ENCODE peak calls at places on chromosomes 1 and 21, in nine cellular contexts. One of them, this sample, is unnamed.

GRCh38 chr1:233393084-233393840 is 65.7 kb downstream of the MAP3K21 start:
- DNase-seq in foreskin fibroblast: no peak
- DNase-seq in AG08395: no peak
- DNase-seq in kidney epithelial cell: no peak
- DNase-seq in HuH-7: no peak
- DNase-seq in cardiac fibroblast: no peak
- DNase-seq in ascending aorta: no peak
- DNase-seq in T follicular helper cell: no peak
- DNase-seq in KBM-7: no peak
- DNase-seq in this sample: no peak

GRCh38 chr1:201291917-201292316 is 8.6 kb downstream of the PKP1 start:
- DNase-seq in ascending aorta: no peak
- DNase-seq in AG08395: no peak
- DNase-seq in T follicular helper cell: no peak
- DNase-seq in kidney epithelial cell: no peak
- DNase-seq in foreskin fibroblast: no peak
- DNase-seq in cardiac fibroblast: no peak
- DNase-seq in HuH-7: no peak
- DNase-seq in KBM-7: no peak
- DNase-seq in this sample: no peak

GRCh38 chr1:165560834-165561233 is 17.0 kb downstream of the LRRC52 start:
- DNase-seq in KBM-7: no peak
- DNase-seq in kidney epithelial cell: no peak
- DNase-seq in HuH-7: no peak
- DNase-seq in T follicular helper cell: no peak
- DNase-seq in cardiac fibroblast: no peak
- DNase-seq in ascending aorta: no peak
- DNase-seq in foreskin fibroblast: no peak
- DNase-seq in AG08395: no peak
- DNase-seq in this sample: peak; percentile 18

GRCh38 chr1:191438979-191439378 is 719.3 kb upstream of the RGS18 start:
- DNase-seq in KBM-7: no peak
- DNase-seq in T follicular helper cell: no peak
- DNase-seq in ascending aorta: no peak
- DNase-seq in kidney epithelial cell: no peak
- DNase-seq in AG08395: no peak
- DNase-seq in foreskin fibroblast: no peak
- DNase-seq in HuH-7: no peak
- DNase-seq in cardiac fibroblast: no peak
- DNase-seq in this sample: no peak

GRCh38 chr1:201020647-201021332 is 2.7 kb downstream of the KIF21B start:
- DNase-seq in AG08395: no peak
- DNase-seq in cardiac fibroblast: no peak
- DNase-seq in KBM-7: peak; percentile 44
- DNase-seq in foreskin fibroblast: no peak
- DNase-seq in kidney epithelial cell: no peak
- DNase-seq in ascending aorta: no peak
- DNase-seq in T follicular helper cell: no peak
- DNase-seq in HuH-7: peak; percentile 77
- DNase-seq in this sample: no peak

GRCh38 chr1:3052501-3052900 is 16.5 kb upstream of the PRDM16 start:
- DNase-seq in HuH-7: no peak
- DNase-seq in KBM-7: no peak
- DNase-seq in kidney epithelial cell: no peak
- DNase-seq in AG08395: no peak
- DNase-seq in T follicular helper cell: no peak
- DNase-seq in foreskin fibroblast: no peak
- DNase-seq in ascending aorta: no peak
- DNase-seq in cardiac fibroblast: no peak
- DNase-seq in this sample: no peak

GRCh38 chr1:909861-910310 is 13.8 kb upstream of the SAMD11 start:
- DNase-seq in HuH-7: no peak
- DNase-seq in ascending aorta: peak; percentile 52
- DNase-seq in T follicular helper cell: no peak
- DNase-seq in foreskin fibroblast: no peak
- DNase-seq in cardiac fibroblast: no peak
- DNase-seq in kidney epithelial cell: no peak
- DNase-seq in KBM-7: no peak
- DNase-seq in AG08395: peak; percentile 46
- DNase-seq in this sample: no peak

GRCh38 chr1:58780586-58781452 is 3.0 kb downstream of the JUN start:
- DNase-seq in T follicular helper cell: peak; percentile 27
- DNase-seq in AG08395: no peak
- DNase-seq in ascending aorta: no peak
- DNase-seq in foreskin fibroblast: no peak
- DNase-seq in KBM-7: no peak
- DNase-seq in cardiac fibroblast: peak; percentile 39
- DNase-seq in HuH-7: peak; percentile 12
- DNase-seq in kidney epithelial cell: no peak
- DNase-seq in this sample: no peak

GRCh38 chr1:114853584-114853983 is 1.1 kb upstream of the SYCP1 start:
- DNase-seq in KBM-7: no peak
- DNase-seq in kidney epithelial cell: no peak
- DNase-seq in foreskin fibroblast: no peak
- DNase-seq in cardiac fibroblast: no peak
- DNase-seq in HuH-7: no peak
- DNase-seq in AG08395: no peak
- DNase-seq in T follicular helper cell: no peak
- DNase-seq in ascending aorta: no peak
- DNase-seq in this sample: no peak

GRCh38 chr1:110615548-110616130 is 9.5 kb upstream of the KCNA2 start:
- DNase-seq in HuH-7: peak; percentile 68
- DNase-seq in cardiac fibroblast: peak; percentile 65
- DNase-seq in kidney epithelial cell: peak; percentile 14
- DNase-seq in AG08395: peak; percentile 65
- DNase-seq in ascending aorta: peak; percentile 73
- DNase-seq in foreskin fibroblast: peak; percentile 55
- DNase-seq in KBM-7: peak; percentile 69
- DNase-seq in T follicular helper cell: peak; percentile 39
- DNase-seq in this sample: peak; percentile 79

GRCh38 chr1:156488566-156489165 is 11.9 kb downstream of the MEF2D start:
- DNase-seq in HuH-7: no peak
- DNase-seq in foreskin fibroblast: no peak
- DNase-seq in T follicular helper cell: no peak
- DNase-seq in KBM-7: no peak
- DNase-seq in AG08395: no peak
- DNase-seq in cardiac fibroblast: no peak
- DNase-seq in ascending aorta: no peak
- DNase-seq in kidney epithelial cell: no peak
- DNase-seq in this sample: no peak

GRCh38 chr1:243718893-243719292 is 131.2 kb downstream of the AKT3 start:
- DNase-seq in cardiac fibroblast: peak; percentile 87
- DNase-seq in T follicular helper cell: no peak
- DNase-seq in foreskin fibroblast: peak; percentile 49
- DNase-seq in AG08395: peak; percentile 59
- DNase-seq in KBM-7: no peak
- DNase-seq in kidney epithelial cell: peak; percentile 26
- DNase-seq in HuH-7: no peak
- DNase-seq in ascending aorta: no peak
- DNase-seq in this sample: no peak

GRCh38 chr1:205545001-205545919 is 40.8 kb downstream of the CDK18 start:
- DNase-seq in AG08395: no peak
- DNase-seq in KBM-7: no peak
- DNase-seq in foreskin fibroblast: no peak
- DNase-seq in T follicular helper cell: no peak
- DNase-seq in cardiac fibroblast: no peak
- DNase-seq in HuH-7: no peak
- DNase-seq in kidney epithelial cell: no peak
- DNase-seq in ascending aorta: peak; percentile 42
- DNase-seq in this sample: no peak

GRCh38 chr1:209883341-209883971 is 54.6 kb upstream of the SYT14 start:
- DNase-seq in T follicular helper cell: no peak
- DNase-seq in foreskin fibroblast: peak; percentile 62
- DNase-seq in AG08395: peak; percentile 64
- DNase-seq in KBM-7: no peak
- DNase-seq in ascending aorta: no peak
- DNase-seq in cardiac fibroblast: peak; percentile 77
- DNase-seq in HuH-7: no peak
- DNase-seq in kidney epithelial cell: peak; percentile 89
- DNase-seq in this sample: no peak

GRCh38 chr1:9652379-9653194 is 1.1 kb downstream of the PIK3CD start:
- DNase-seq in T follicular helper cell: peak; percentile 62
- DNase-seq in AG08395: peak; percentile 26
- DNase-seq in HuH-7: no peak
- DNase-seq in ascending aorta: no peak
- DNase-seq in cardiac fibroblast: peak; percentile 18
- DNase-seq in KBM-7: peak; percentile 67
- DNase-seq in kidney epithelial cell: no peak
- DNase-seq in foreskin fibroblast: no peak
- DNase-seq in this sample: no peak

GRCh38 chr21:31491617-31492016 is 147.6 kb upstream of the TIAM1 start:
- DNase-seq in kidney epithelial cell: no peak
- DNase-seq in foreskin fibroblast: no peak
- DNase-seq in ascending aorta: no peak
- DNase-seq in T follicular helper cell: no peak
- DNase-seq in HuH-7: no peak
- DNase-seq in cardiac fibroblast: no peak
- DNase-seq in KBM-7: no peak
- DNase-seq in AG08395: no peak
- DNase-seq in this sample: no peak

GRCh38 chr1:233188061-233188460 is 107.5 kb downstream of the PCNX2 start:
- DNase-seq in AG08395: no peak
- DNase-seq in KBM-7: no peak
- DNase-seq in T follicular helper cell: no peak
- DNase-seq in kidney epithelial cell: no peak
- DNase-seq in foreskin fibroblast: no peak
- DNase-seq in cardiac fibroblast: no peak
- DNase-seq in HuH-7: no peak
- DNase-seq in ascending aorta: no peak
- DNase-seq in this sample: no peak

This sample was measured in COR-L47.